ENCODE peak calls at places on chromosomes 12 and 14, in four cellular contexts. C, F, Q and M are unnamed samples.

GRCh38 chr14:49920935-49921334 is 28.1 kb downstream of the ARF6 start:
- DNase-seq in Q (no peak), C (peak), F (no peak), M (no peak)

GRCh38 chr14:100778078-100778927 is 47.6 kb upstream of the MEG3 start:
- DNase-seq in C (no peak), F (no peak), Q (no peak), M (no peak)

GRCh38 chr14:23359722-23360447 is 5.1 kb downstream of the EFS start:
- DNase-seq in Q (no peak), F (no peak), C (no peak), M (no peak)

GRCh38 chr14:61561657-61562276 is 133.5 kb upstream of the HIF1A start:
- DNase-seq in Q (peak), C (peak), F (peak), M (no peak)

GRCh38 chr12:52317443-52318052 is 3.6 kb downstream of the KRT83 start:
- DNase-seq in C (no peak), F (no peak), Q (no peak), M (no peak)

GRCh38 chr12:126095748-126096510 is 1030.7 kb downstream of the AACS start:
- DNase-seq in Q (no peak), F (no peak), C (no peak), M (no peak)

GRCh38 chr12:121202407-121203355 is 7.2 kb upstream of the P2RX4 start:
- DNase-seq in Q (no peak), F (no peak), C (no peak), M (peak)

GRCh38 chr12:617304-617915 is 45.8 kb downstream of the NINJ2 start:
- DNase-seq in C (peak), Q (peak), F (peak), M (no peak)

GRCh38 chr12:125159687-125160086 is 94.5 kb downstream of the AACS start:
- DNase-seq in F (no peak), C (no peak), Q (no peak), M (peak)

GRCh38 chr12:60106207-60106606 is 510.4 kb downstream of the SLC16A7 start:
- DNase-seq in C (peak), F (no peak), Q (no peak), M (peak)

GRCh38 chr12:98656289-98657101 is 11.4 kb downstream of the APAF1 start:
- DNase-seq in C (no peak), Q (no peak), F (no peak), M (no peak)

GRCh38 chr14:31936100-31936499 is 141.0 kb upstream of the ARHGAP5 start:
- DNase-seq in C (no peak), Q (no peak), F (peak), M (no peak)

GRCh38 chr12:56487448-56488040 is 417 bp downstream of the GLS2 start:
- DNase-seq in F (peak), C (no peak), Q (peak), M (peak)

GRCh38 chr14:100784523-100785337 is 41.2 kb upstream of the MEG3 start:
- DNase-seq in Q (no peak), C (no peak), F (no peak), M (no peak)

GRCh38 chr12:123598522-123598921 is 3.4 kb upstream of the DDX55 start:
- DNase-seq in C (no peak), F (no peak), Q (no peak), M (no peak)

GRCh38 chr12:123599310-123599709 is 2.6 kb upstream of the DDX55 start:
- DNase-seq in F (no peak), Q (no peak), C (no peak), M (no peak)

GRCh38 chr12:123602651-123603195 is 824 bp downstream of the DDX55 start:
- DNase-seq in C (peak), F (no peak), Q (no peak), M (peak)

GRCh38 chr12:123599721-123600120 is 2.2 kb upstream of the DDX55 start:
- DNase-seq in C (no peak), Q (no peak), F (no peak), M (no peak)

DNA sequence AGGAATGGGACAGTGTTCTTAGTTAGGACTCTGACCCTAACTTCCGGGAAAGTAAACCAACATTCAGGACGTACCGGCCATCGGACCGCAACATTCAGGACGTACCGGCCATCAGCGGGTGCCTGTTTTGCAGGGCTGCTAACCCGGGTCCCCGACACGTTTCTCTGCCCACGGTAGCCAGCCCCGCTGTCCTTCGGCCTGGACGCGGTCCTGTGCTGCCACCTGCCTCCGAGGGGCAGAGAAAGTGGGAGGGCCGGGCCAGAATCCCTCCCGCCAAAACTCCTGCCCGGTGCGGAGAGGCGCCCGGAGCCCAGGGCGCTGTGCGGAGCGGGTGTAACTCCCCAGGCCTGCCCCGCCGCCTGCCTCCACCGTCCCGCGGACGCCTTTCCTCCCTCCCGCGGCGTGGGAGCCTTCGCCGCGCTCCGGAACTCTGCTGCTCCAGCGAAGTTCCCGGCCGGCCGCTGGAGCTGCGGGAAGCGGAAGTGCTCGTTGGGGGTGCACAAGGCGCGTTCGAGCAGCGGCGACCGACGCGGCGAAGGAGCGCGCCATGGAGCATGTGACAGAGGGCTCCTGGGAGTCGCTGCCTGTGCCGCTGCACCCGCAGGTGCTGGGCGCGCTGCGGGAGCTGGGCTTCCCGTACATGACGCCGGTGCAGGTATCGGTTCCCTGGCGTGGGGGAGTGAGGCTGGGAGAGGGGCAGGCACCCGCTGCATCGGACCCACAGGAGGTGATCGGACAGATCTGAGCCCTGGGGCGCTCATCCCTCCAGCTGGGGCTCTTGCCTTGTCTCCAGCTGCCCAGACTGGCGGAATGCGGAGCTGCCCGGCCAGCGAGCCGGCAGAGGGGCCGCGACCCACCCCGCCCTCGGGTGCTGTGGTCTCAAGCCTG is at the start of gene DDX55:
- DNase-seq in F (peak), Q (peak), C (peak), M (peak)
- TF ChIP-seq POLR2A in F (peak), Q (peak), C (peak), M (peak)

GRCh38 chr14:39114073-39114838 is at the start of gene GEMIN2:
- DNase-seq in F (peak), Q (peak), C (peak), M (peak)
- TF ChIP-seq POLR2A in F (peak), Q (peak), C (peak), M (peak)

DNA sequence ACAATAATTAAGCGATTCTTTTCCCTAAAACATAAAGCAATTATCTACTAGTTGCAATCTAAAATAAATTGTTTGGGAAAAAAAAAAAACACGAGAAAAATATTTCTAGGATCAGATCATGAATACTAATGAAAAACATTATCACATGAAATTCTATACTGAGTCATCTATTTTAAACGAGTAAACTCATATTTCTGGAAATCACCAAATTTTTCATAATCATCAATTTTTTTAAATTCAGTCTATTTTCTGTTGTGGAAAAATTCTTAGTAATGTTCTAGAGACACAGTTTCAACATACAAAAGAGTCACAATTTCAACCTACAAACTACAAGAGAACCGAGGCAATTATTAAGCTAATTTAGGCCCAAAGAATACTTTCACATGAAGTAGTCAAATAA is 245.6 kb upstream of the SOX5 start:
- DNase-seq in F (no peak), C (no peak), Q (no peak), M (no peak)
- TF ChIP-seq POLR2A in F (no peak), C (no peak), Q (no peak), M (no peak)

GRCh38 chr12:9752145-9752717 is 8.5 kb downstream of the CD69 start:
- DNase-seq in Q (no peak), F (no peak), C (no peak), M (no peak)

GRCh38 chr12:9753042-9753820 is 7.5 kb downstream of the CD69 start:
- DNase-seq in C (no peak), Q (no peak), F (no peak), M (no peak)

GRCh38 chr12:9750276-9751203 is 10.2 kb downstream of the CD69 start:
- DNase-seq in F (peak), C (peak), Q (peak), M (peak)

GRCh38 chr12:9754097-9754964 is 6.4 kb downstream of the CD69 start:
- DNase-seq in F (no peak), C (no peak), Q (no peak), M (no peak)

DNA sequence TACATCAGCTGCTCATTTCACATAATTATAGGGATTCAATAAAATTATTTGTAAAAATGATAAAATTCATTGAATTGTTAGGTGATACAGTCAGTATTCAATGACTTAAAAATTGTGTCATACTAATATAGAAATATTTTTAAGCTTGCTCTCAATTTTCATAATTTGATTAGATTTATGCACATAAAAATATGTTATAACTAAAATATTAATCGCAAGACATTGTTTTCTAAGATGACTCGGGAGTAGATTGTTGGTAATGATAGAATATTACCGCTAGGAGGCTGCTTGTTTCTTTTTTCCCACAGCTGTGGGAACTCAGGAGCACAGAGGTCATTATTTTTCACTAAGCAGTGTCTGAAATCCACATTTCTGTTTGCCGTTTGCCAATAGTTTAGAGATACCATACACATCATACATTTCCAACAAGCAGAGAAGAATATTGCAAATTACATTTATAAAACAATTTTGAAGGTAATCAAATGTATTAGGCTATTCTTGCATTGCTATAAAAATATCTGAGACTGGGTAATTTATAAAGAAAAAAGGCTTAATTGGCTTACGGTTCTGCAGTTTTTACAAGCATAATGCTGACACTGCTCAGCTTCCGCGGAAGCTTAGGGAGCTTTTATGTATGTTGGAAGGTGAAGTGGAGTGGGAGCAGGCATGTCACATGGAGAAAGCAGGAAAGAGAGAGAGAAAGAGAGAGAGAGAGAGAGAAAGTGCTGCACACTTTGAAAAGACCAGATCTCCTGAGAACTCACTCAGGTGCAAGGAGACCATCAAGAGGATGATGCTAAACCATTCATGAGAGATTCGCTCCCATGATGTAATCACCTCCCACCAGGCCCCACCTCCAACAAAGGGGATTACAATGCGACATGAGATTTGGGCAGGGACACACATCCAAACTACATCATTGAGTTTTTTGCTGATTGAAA is 9.2 kb downstream of the CD69 start:
- DNase-seq in C (no peak), Q (no peak), F (no peak), M (peak)
- TF ChIP-seq POLR2A in C (no peak), Q (no peak), F (no peak), M (peak)

GRCh38 chr12:104137902-104138746 is at the start of gene NFYB:
- DNase-seq in Q (peak), F (peak), C (peak), M (peak)
- TF ChIP-seq POLR2A in Q (peak), F (peak), C (peak), M (peak)

GRCh38 chr14:105055736-105056302 is 9.4 kb downstream of the GPR132 start:
- DNase-seq in Q (no peak), C (no peak), F (no peak), M (no peak)
- TF ChIP-seq POLR2A in Q (no peak), C (no peak), F (no peak), M (no peak)